ENCODE peak calls at places on chromosome 19, in seven cellular contexts. B, V, Q, O, P, E and G are unnamed samples.

GRCh38 chr19:29145756-29146155 is 67.2 kb downstream of the UQCRFS1 start:
- DNase-seq in O (no peak), P (no peak), B (no peak), V (no peak), E (no peak), Q (no peak), G (no peak)

GRCh38 chr19:45820413-45821102 is 5.5 kb upstream of the RSPH6A start:
- DNase-seq in O (no peak), Q (no peak), B (no peak), V (no peak), E (no peak), P (no peak), G (no peak)

GRCh38 chr19:3142292-3142670 is 6.4 kb downstream of the GNA15 start:
- DNase-seq in V (peak; percentile 44), E (no peak), P (no peak), B (no peak), O (no peak), Q (no peak), G (no peak)

GRCh38 chr19:13029893-13030292 is 34.6 kb downstream of the NFIX start:
- DNase-seq in P (no peak), V (no peak), E (no peak), Q (no peak), B (no peak), O (no peak), G (no peak)

GRCh38 chr19:16175954-16176353 is 2.6 kb upstream of the CIB3 start:
- DNase-seq in P (no peak), O (no peak), E (no peak), B (no peak), Q (no peak), V (no peak), G (no peak)

GRCh38 chr19:34687348-34687747 is 9.9 kb downstream of the ZNF302 start:
- DNase-seq in Q (no peak), E (no peak), P (no peak), B (no peak), O (no peak), V (no peak), G (no peak)

GRCh38 chr19:12695997-12696365 is 450 bp downstream of the FBXW9 start:
- DNase-seq in P (no peak), V (peak; percentile 18), E (no peak), B (no peak), Q (no peak), O (no peak), G (no peak)

GRCh38 chr19:4086336-4086953 is 19.7 kb upstream of the ZBTB7A start:
- DNase-seq in O (no peak), B (no peak), E (no peak), P (no peak), V (no peak), Q (no peak), G (no peak)

GRCh38 chr19:5644051-5644450 is 21.2 kb downstream of the SAFB start:
- DNase-seq in B (no peak), P (no peak), O (no peak), V (no peak), Q (no peak), E (no peak), G (no peak)

GRCh38 chr19:40689339-40690049 is 957 bp downstream of the NUMBL start:
- DNase-seq in Q (no peak), P (no peak), O (peak; percentile 11), E (no peak), V (no peak), B (no peak), G (no peak)

GRCh38 chr19:391726-392374 is 17.1 kb downstream of the C2CD4C start:
- DNase-seq in E (no peak), B (no peak), Q (peak; percentile 20), V (no peak), O (no peak), P (no peak), G (no peak)

GRCh38 chr19:3890590-3890989 is 10.1 kb downstream of the ATCAY start:
- DNase-seq in E (no peak), B (no peak), Q (no peak), O (no peak), P (no peak), V (no peak), G (no peak)

GRCh38 chr19:17128403-17128802 is 52.8 kb downstream of the MYO9B start:
- DNase-seq in Q (no peak), V (no peak), E (no peak), P (no peak), B (no peak), O (no peak), G (no peak)

GRCh38 chr19:19146000-19146608 is 7.8 kb upstream of the TMEM161A start:
- DNase-seq in O (peak; percentile 30), P (peak; percentile 96), Q (peak; percentile 86), E (peak; percentile 11), V (peak; percentile 85), B (peak; percentile 80), G (peak; percentile 97)

GRCh38 chr19:16293133-16294085 is 31.2 kb upstream of the KLF2 start:
- DNase-seq in E (peak; percentile 78), O (no peak), Q (no peak), P (no peak), B (peak; percentile 93), V (no peak), G (peak; percentile 75)

GRCh38 chr19:1366899-1367870 is 16.5 kb upstream of the NDUFS7 start:
- DNase-seq in B (no peak), P (no peak), O (no peak), V (no peak), Q (no peak), E (no peak), G (no peak)

GRCh38 chr19:51514866-51515481 is 13.4 kb upstream of the SIGLEC12 start:
- DNase-seq in Q (no peak), O (peak; percentile 58), V (no peak), P (peak; percentile 6), E (peak; percentile 14), B (no peak), G (no peak)

GRCh38 chr19:57055956-57056355 is 63.8 kb upstream of the USP29 start:
- DNase-seq in O (no peak), B (no peak), Q (no peak), E (no peak), V (no peak), P (no peak), G (no peak)

GRCh38 chr19:34430738-34431625 is 2.8 kb downstream of the UBA2 start:
- DNase-seq in B (no peak), E (no peak), P (no peak), O (peak; percentile 6), V (no peak), Q (no peak), G (no peak)

GRCh38 chr19:492091-492531 is 4.2 kb upstream of the MADCAM1 start:
- DNase-seq in V (peak; percentile 41), O (no peak), P (no peak), Q (no peak), B (no peak), E (no peak), G (no peak)

GRCh38 chr19:10797078-10797477 is 38.9 kb downstream of the TMED1 start:
- DNase-seq in B (no peak), Q (no peak), O (no peak), E (no peak), P (no peak), V (peak; percentile 21), G (no peak)

GRCh38 chr19:19406878-19407639 is 1.6 kb downstream of the GATAD2A start:
- DNase-seq in V (peak; percentile 54), P (no peak), Q (peak; percentile 57), E (no peak), O (no peak), B (no peak), G (no peak)

GRCh38 chr19:32104465-32105235 is 240.8 kb upstream of the ZNF507 start:
- DNase-seq in O (no peak), P (no peak), E (no peak), V (no peak), B (peak; percentile 39), Q (no peak), G (no peak)

GRCh38 chr19:7391218-7391670 is 42.5 kb downstream of the ARHGEF18 start:
- DNase-seq in O (no peak), P (no peak), B (no peak), V (no peak), Q (no peak), E (peak; percentile 73), G (no peak)

GRCh38 chr19:5586300-5587070 is 18.7 kb upstream of the TINCR start:
- DNase-seq in P (no peak), E (no peak), V (no peak), B (no peak), Q (no peak), O (no peak), G (no peak)

GRCh38 chr19:19866599-19867248 is 1.0 kb downstream of the ZNF253 start:
- DNase-seq in B (no peak), Q (no peak), O (no peak), E (no peak), P (peak; percentile 28), V (peak; percentile 36), G (peak; percentile 14)

GRCh38 chr19:39247701-39248664 is 673 bp downstream of the IFNL4 start:
- DNase-seq in P (no peak), E (no peak), B (no peak), V (peak; percentile 8), O (no peak), Q (no peak), G (no peak)

GRCh38 chr19:34319785-34320184 is 45.2 kb upstream of the GPI start:
- DNase-seq in B (no peak), Q (no peak), P (no peak), V (no peak), O (no peak), E (peak; percentile 68), G (no peak)

GRCh38 chr19:459724-460511 is 915 bp downstream of the SHC2 start:
- DNase-seq in E (no peak), B (peak; percentile 77), O (peak; percentile 55), Q (no peak), V (peak; percentile 27), P (peak; percentile 63), G (peak; percentile 91)

GRCh38 chr19:54662730-54663129 is at the start of gene LILRB4:
- DNase-seq in V (no peak), Q (peak; percentile 75), O (no peak), P (no peak), B (no peak), E (no peak), G (peak; percentile 32)

GRCh38 chr19:4916292-4917082 is 7.2 kb downstream of the UHRF1 start:
- DNase-seq in V (peak; percentile 43), E (no peak), P (no peak), Q (no peak), B (no peak), O (no peak), G (no peak)

GRCh38 chr19:4722671-4723464 is 774 bp downstream of the DPP9 start:
- DNase-seq in P (no peak), Q (peak; percentile 47), O (no peak), V (peak; percentile 8), B (peak; percentile 63), E (no peak), G (no peak)

GRCh38 chr19:15178629-15179308 is 22.0 kb downstream of the NOTCH3 start:
- DNase-seq in P (no peak), O (no peak), Q (no peak), V (no peak), E (no peak), B (no peak), G (no peak)

GRCh38 chr19:17183858-17184271 is 31.3 kb upstream of the USE1 start:
- DNase-seq in Q (no peak), E (no peak), P (no peak), V (no peak), O (no peak), B (no peak), G (no peak)

GRCh38 chr19:1624458-1624857 is 19.2 kb upstream of the UQCR11 start:
- DNase-seq in B (no peak), V (peak; percentile 54), E (peak; percentile 9), O (no peak), P (peak; percentile 64), Q (peak; percentile 74), G (peak; percentile 28)

GRCh38 chr19:51760811-51761356 is at the start of gene FPR2:
- DNase-seq in B (no peak), V (no peak), E (no peak), O (no peak), P (no peak), Q (no peak), G (no peak)